ENCODE peak calls at places on chromosome 11, in seven cellular contexts. L is NCI-H748 treated with DMSO at 0.1 percent for 48 hours, S is aorta, N is T47D, D is mesothelial cell of epicardium, U is GM20000, W is stromal cell of bone marrow. O is an unnamed sample.

GRCh38 chr11:14803846-14804245 is 88.2 kb downstream of the CYP2R1 start:
- DNase-seq in S (no peak), D (no peak), U (no peak), N (no peak), W (no peak), L (no peak), O (no peak)

GRCh38 chr11:31655483-31655882 is 145.9 kb downstream of the ELP4 start:
- DNase-seq in D (no peak), S (no peak), N (no peak), U (no peak), W (peak; percentile 35), L (no peak), O (peak; percentile 92)

GRCh38 chr11:128632151-128632791 is 44.9 kb upstream of the ETS1 start:
- DNase-seq in L (peak; percentile 19), D (no peak), U (peak; percentile 58), W (peak; percentile 25), S (no peak), N (no peak), O (no peak)

GRCh38 chr11:114044042-114044871 is 15.3 kb upstream of the ZBTB16 start:
- DNase-seq in U (no peak), L (no peak), W (no peak), N (no peak), S (no peak), D (no peak), O (no peak)

GRCh38 chr11:69002743-69003231 is 10.3 kb downstream of the MRGPRF start:
- DNase-seq in W (no peak), U (no peak), L (no peak), S (peak; percentile 64), N (no peak), D (no peak), O (no peak)

GRCh38 chr11:501683-502287 is 5.3 kb downstream of the RNH1 start:
- DNase-seq in S (no peak), D (no peak), N (no peak), U (peak; percentile 14), L (no peak), W (no peak), O (no peak)

GRCh38 chr11:72829178-72829577 is 15.0 kb downstream of the ATG16L2 start:
- DNase-seq in N (no peak), D (no peak), S (peak; percentile 68), L (no peak), W (no peak), U (no peak), O (no peak)

GRCh38 chr11:10139656-10140055 is 154.4 kb downstream of the SBF2 start:
- DNase-seq in L (no peak), D (no peak), W (peak; percentile 57), S (no peak), U (no peak), N (no peak), O (peak; percentile 78)

GRCh38 chr11:121538054-121538453 is 85.3 kb upstream of the SORL1-AS1 start:
- DNase-seq in L (no peak), D (no peak), U (peak; percentile 55), S (no peak), N (no peak), W (no peak), O (no peak)

GRCh38 chr11:14230407-14230806 is 128.6 kb downstream of the RRAS2 start:
- DNase-seq in W (no peak), S (no peak), U (no peak), L (no peak), D (no peak), N (no peak), O (no peak)

GRCh38 chr11:10657308-10658271 is 36.0 kb downstream of the IRAG1 start:
- DNase-seq in S (no peak), L (no peak), N (no peak), W (peak; percentile 59), U (peak; percentile 56), D (no peak), O (no peak)

GRCh38 chr11:74000307-74000630 is 8.6 kb downstream of the UCP3 start:
- DNase-seq in U (no peak), L (no peak), W (no peak), N (no peak), D (no peak), S (no peak), O (no peak)

O was measured in HS-5.